ENCODE peak calls at places on chromosomes 5 and 9, in ten cellular contexts. X is gastrocnemius medialis, G is WTC11, V is PC-3, K is hepatocyte, H is cardiac fibroblast, Y is GM13977, A is colonic mucosa, L is BJ, D is neural crest cell. Z is an unnamed sample.

GRCh38 chr5:146675700-146676099 is 159.7 kb upstream of the GPR151 start:
- DNase-seq in X (no peak), G (no peak), V (no peak), K (no peak), H (no peak), Y (no peak), A (no peak), L (no peak), D (no peak), Z (no peak)

GRCh38 chr5:98513378-98513777 is 260.1 kb upstream of the RGMB start:
- DNase-seq in X (no peak), G (peak; percentile 31), V (no peak), K (peak; percentile 39), H (no peak), Y (no peak), A (peak; percentile 53), L (no peak), D (no peak), Z (no peak)

GRCh38 chr5:31193591-31194457 is at the start of gene CDH6:
- DNase-seq in X (no peak), G (peak; percentile 82), V (peak; percentile 33), K (peak; percentile 70), H (peak; percentile 43), Y (no peak), A (no peak), L (no peak), D (peak; percentile 76), Z (no peak)

GRCh38 chr9:18473551-18474279 is at the start of gene ADAMTSL1:
- DNase-seq in X (no peak), G (peak; percentile 68), V (no peak), K (peak; percentile 60), H (peak; percentile 60), Y (no peak), A (peak; percentile 36), L (no peak), D (peak; percentile 28), Z (peak; percentile 89)

GRCh38 chr5:123207321-123207645 is 118.2 kb downstream of the PRDM6 start:
- DNase-seq in X (no peak), G (no peak), V (no peak), K (no peak), H (no peak), Y (no peak), A (no peak), L (no peak), D (no peak), Z (no peak)

GRCh38 chr5:80159133-80159815 is 96.6 kb downstream of the SERINC5 start:
- DNase-seq in X (no peak), G (no peak), V (no peak), K (no peak), H (no peak), Y (no peak), A (no peak), L (no peak), D (no peak), Z (no peak)

GRCh38 chr5:9898319-9898718 is 268.2 kb upstream of the TAS2R1 start:
- DNase-seq in X (no peak), G (peak; percentile 52), V (peak; percentile 85), K (peak; percentile 29), H (peak; percentile 60), Y (no peak), A (no peak), L (no peak), D (peak; percentile 9), Z (peak; percentile 11)

GRCh38 chr5:65263291-65263690 is 218.4 kb downstream of the ADAMTS6 start:
- DNase-seq in X (no peak), G (no peak), V (no peak), K (no peak), H (peak; percentile 45), Y (no peak), A (no peak), L (no peak), D (no peak), Z (no peak)

GRCh38 chr9:96186601-96187011 is 115.4 kb downstream of the HSD17B3 start:
- DNase-seq in X (no peak), G (peak; percentile 75), V (peak; percentile 22), K (peak; percentile 75), H (no peak), Y (no peak), A (peak; percentile 71), L (no peak), D (peak; percentile 27), Z (no peak)

GRCh38 chr5:107671742-107672211 is 1.0 kb upstream of the EFNA5 start:
- DNase-seq in X (no peak), G (no peak), V (peak; percentile 70), K (peak; percentile 62), H (peak; percentile 73), Y (peak; percentile 51), A (no peak), L (no peak), D (peak; percentile 26), Z (peak; percentile 61)

GRCh38 chr9:103183569-103184191 is 188.5 kb downstream of the CYLC2 start:
- DNase-seq in X (no peak), G (no peak), V (peak; percentile 7), K (peak; percentile 42), H (peak; percentile 5), Y (no peak), A (no peak), L (no peak), D (no peak), Z (peak; percentile 16)

GRCh38 chr5:42620579-42621216 is 135.9 kb upstream of the CCDC152 start:
- DNase-seq in X (no peak), G (no peak), V (no peak), K (no peak), H (no peak), Y (no peak), A (no peak), L (no peak), D (no peak), Z (peak; percentile 32)

GRCh38 chr9:94919376-94920098 is 193.0 kb downstream of the AOPEP start:
- DNase-seq in X (no peak), G (no peak), V (peak; percentile 84), K (peak; percentile 55), H (peak; percentile 40), Y (no peak), A (no peak), L (no peak), D (no peak), Z (peak; percentile 82)

GRCh38 chr9:94915476-94916450 is 189.3 kb downstream of the AOPEP start:
- DNase-seq in X (no peak), G (no peak), V (no peak), K (no peak), H (no peak), Y (no peak), A (peak; percentile 15), L (no peak), D (no peak), Z (no peak)

GRCh38 chr9:94916956-94917355 is 190.5 kb downstream of the AOPEP start:
- DNase-seq in X (no peak), G (no peak), V (peak; percentile 73), K (peak; percentile 35), H (no peak), Y (no peak), A (no peak), L (no peak), D (no peak), Z (no peak)

GRCh38 chr9:94920439-94920951 is 194.0 kb downstream of the AOPEP start:
- DNase-seq in X (no peak), G (no peak), V (no peak), K (peak; percentile 55), H (peak; percentile 68), Y (no peak), A (no peak), L (peak; percentile 90), D (no peak), Z (peak; percentile 90)

GRCh38 chr9:94918038-94918753 is 191.7 kb downstream of the AOPEP start:
- DNase-seq in X (no peak), G (no peak), V (no peak), K (no peak), H (no peak), Y (peak; percentile 59), A (no peak), L (no peak), D (no peak), Z (no peak)
- TF ChIP-seq CTCF in X (no peak), G (no peak), V (no peak), K (no peak), H (no peak), Y (peak; percentile 52), A (no peak), L (no peak), D (no peak), Z (no peak)

GRCh38 chr5:2701592-2701991 is 49.9 kb downstream of the IRX2 start:
- DNase-seq in X (no peak), G (peak; percentile 24), V (no peak), K (no peak), H (no peak), Y (no peak), A (no peak), L (no peak), D (no peak), Z (no peak)
- TF ChIP-seq CTCF in X (no peak), G (peak; percentile 18), V (no peak), K (no peak), H (no peak), Y (no peak), A (no peak), L (no peak), D (peak; percentile 29), Z (no peak)

DNA sequence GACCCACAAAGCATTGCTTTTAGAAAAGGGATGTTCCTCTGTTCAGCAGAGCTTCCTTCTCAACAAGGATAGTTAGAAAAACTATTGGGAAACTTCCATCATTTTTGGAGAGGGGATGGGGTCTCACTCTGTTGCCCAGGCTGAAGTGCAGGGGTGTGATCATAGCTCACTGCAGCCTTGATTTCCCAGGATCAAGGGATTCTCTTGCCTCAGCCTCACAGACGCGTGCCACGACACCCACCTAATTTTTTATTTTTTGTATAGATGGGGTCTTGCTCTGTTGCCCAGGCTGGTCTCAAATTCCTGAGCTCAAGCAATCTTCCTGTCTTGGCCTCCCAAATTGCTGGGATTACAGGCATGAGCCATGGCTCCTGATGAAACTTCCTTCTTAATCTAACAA is 34.8 kb downstream of the PHAX start:
- DNase-seq in X (no peak), G (no peak), V (no peak), K (no peak), H (no peak), Y (no peak), A (peak; percentile 1), L (no peak), D (no peak), Z (no peak)
- TF ChIP-seq CTCF in X (no peak), G (no peak), V (no peak), K (no peak), H (no peak), Y (no peak), A (no peak), L (no peak), D (no peak), Z (no peak)

DNA sequence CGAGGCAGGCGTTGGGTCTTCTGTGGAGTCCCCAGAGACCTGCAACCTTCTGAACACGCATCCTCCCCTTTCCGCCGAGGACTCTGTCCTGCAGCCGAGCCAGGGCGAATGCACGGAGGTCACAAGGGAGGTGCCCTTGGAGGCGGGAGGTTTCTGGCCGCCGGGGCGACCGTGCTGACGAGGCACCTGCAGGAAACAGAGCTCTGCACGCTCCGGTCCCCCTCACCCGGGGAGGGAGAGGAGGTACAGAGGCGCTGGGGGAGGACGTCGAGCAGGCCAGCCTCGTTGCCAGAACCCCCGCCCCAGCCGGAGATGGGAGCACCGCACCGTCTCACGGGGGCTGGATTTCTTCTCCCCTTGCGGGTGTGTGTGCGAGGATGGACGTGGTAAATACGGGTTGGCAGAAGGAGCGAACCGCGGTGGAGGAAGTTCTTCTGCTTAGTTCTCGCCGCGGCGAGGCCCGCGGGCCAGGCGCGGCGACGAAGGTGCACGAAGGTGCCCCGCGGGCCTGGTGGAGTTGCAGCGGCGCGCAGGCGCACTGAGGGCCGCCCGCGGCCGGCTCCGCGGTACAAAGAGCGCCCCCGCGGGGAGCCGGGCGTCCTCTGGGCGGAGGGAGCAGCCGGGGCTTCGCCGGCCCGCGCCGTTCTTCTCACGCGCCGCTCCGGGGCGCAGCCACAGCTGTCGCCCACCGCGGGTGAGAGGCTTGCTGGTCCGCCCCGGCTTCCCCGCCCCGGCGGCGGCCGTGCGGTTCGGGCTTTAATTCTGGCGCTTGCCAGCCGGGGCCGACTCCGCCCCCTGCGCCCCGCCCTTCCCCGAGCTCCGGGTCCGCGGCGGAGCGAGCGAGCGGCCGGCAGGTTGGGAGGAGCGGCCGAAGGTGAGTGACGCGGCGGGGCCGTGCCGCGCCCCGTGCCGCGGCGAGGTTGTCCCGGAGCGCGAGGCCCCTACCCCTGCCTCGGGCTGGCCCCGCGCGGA is 289.5 kb downstream of the DOCK8 start:
- DNase-seq in X (peak; percentile 47), G (peak; percentile 80), V (peak; percentile 76), K (peak; percentile 90), H (peak; percentile 30), Y (peak; percentile 92), A (peak; percentile 82), L (no peak), D (peak; percentile 61), Z (peak; percentile 29)
- TF ChIP-seq CTCF in X (peak; percentile 8), G (no peak), V (peak; percentile 32), K (peak; percentile 37), H (no peak), Y (peak; percentile 55), A (no peak), L (no peak), D (peak; percentile 48), Z (no peak)